ENCODE peak calls at places on chromosome 22, in nine cellular contexts. One of them, this sample, is unnamed.

GRCh38 chr22:49554741-49555140 is 272.9 kb downstream of the BRD1 start:
- DNase-seq in kidney: peak
- DNase-seq in effector memory CD8-positive, alpha-beta T cell: no peak
- DNase-seq in stimulated activated CD4-positive, alpha-beta T cell treated with anti-CD3 and anti-CD28 coated beads, Interleukin-1b, Interleukin-23, amount 100 ng/mL, for 1 hour: no peak
- DNase-seq in AG09319: no peak
- DNase-seq in globus pallidus: no peak
- DNase-seq in hypothalamus: no peak
- DNase-seq in activated CD8-positive, alpha-beta memory T cell treated with anti-CD3 and anti-CD28 coated beads, Interleukin-2, amount 10 ng/mL, durations not matched to agents 7 days and 5 days: no peak
- DNase-seq in midbrain: no peak
- DNase-seq in this sample: no peak

GRCh38 chr22:18028817-18029527 is 4.6 kb upstream of the MICAL3 start:
- DNase-seq in stimulated activated CD4-positive, alpha-beta T cell treated with anti-CD3 and anti-CD28 coated beads, Interleukin-1b, Interleukin-23, amount 100 ng/mL, for 1 hour: no peak
- DNase-seq in globus pallidus: no peak
- DNase-seq in midbrain: no peak
- DNase-seq in effector memory CD8-positive, alpha-beta T cell: no peak
- DNase-seq in kidney: no peak
- DNase-seq in activated CD8-positive, alpha-beta memory T cell treated with anti-CD3 and anti-CD28 coated beads, Interleukin-2, amount 10 ng/mL, durations not matched to agents 7 days and 5 days: no peak
- DNase-seq in AG09319: no peak
- DNase-seq in hypothalamus: no peak
- DNase-seq in this sample: no peak

GRCh38 chr22:37790234-37790633 is 17.5 kb upstream of the GCAT start:
- DNase-seq in globus pallidus: no peak
- DNase-seq in kidney: no peak
- DNase-seq in AG09319: no peak
- DNase-seq in activated CD8-positive, alpha-beta memory T cell treated with anti-CD3 and anti-CD28 coated beads, Interleukin-2, amount 10 ng/mL, durations not matched to agents 7 days and 5 days: no peak
- DNase-seq in midbrain: no peak
- DNase-seq in hypothalamus: no peak
- DNase-seq in stimulated activated CD4-positive, alpha-beta T cell treated with anti-CD3 and anti-CD28 coated beads, Interleukin-1b, Interleukin-23, amount 100 ng/mL, for 1 hour: no peak
- DNase-seq in effector memory CD8-positive, alpha-beta T cell: no peak
- DNase-seq in this sample: no peak

GRCh38 chr22:19043111-19044085 is 78.8 kb downstream of the DGCR2 start:
- DNase-seq in midbrain: no peak
- DNase-seq in effector memory CD8-positive, alpha-beta T cell: no peak
- DNase-seq in activated CD8-positive, alpha-beta memory T cell treated with anti-CD3 and anti-CD28 coated beads, Interleukin-2, amount 10 ng/mL, durations not matched to agents 7 days and 5 days: no peak
- DNase-seq in stimulated activated CD4-positive, alpha-beta T cell treated with anti-CD3 and anti-CD28 coated beads, Interleukin-1b, Interleukin-23, amount 100 ng/mL, for 1 hour: no peak
- DNase-seq in globus pallidus: no peak
- DNase-seq in hypothalamus: no peak
- DNase-seq in kidney: peak
- DNase-seq in AG09319: no peak
- DNase-seq in this sample: no peak

GRCh38 chr22:46453829-46454220 is 83.6 kb downstream of the CELSR1 start:
- DNase-seq in stimulated activated CD4-positive, alpha-beta T cell treated with anti-CD3 and anti-CD28 coated beads, Interleukin-1b, Interleukin-23, amount 100 ng/mL, for 1 hour: no peak
- DNase-seq in kidney: no peak
- DNase-seq in AG09319: no peak
- DNase-seq in hypothalamus: no peak
- DNase-seq in activated CD8-positive, alpha-beta memory T cell treated with anti-CD3 and anti-CD28 coated beads, Interleukin-2, amount 10 ng/mL, durations not matched to agents 7 days and 5 days: no peak
- DNase-seq in midbrain: no peak
- DNase-seq in globus pallidus: no peak
- DNase-seq in effector memory CD8-positive, alpha-beta T cell: no peak
- DNase-seq in this sample: no peak

GRCh38 chr22:37187891-37188761 is at the start of gene C1QTNF6:
- DNase-seq in effector memory CD8-positive, alpha-beta T cell: no peak
- DNase-seq in midbrain: no peak
- DNase-seq in globus pallidus: no peak
- DNase-seq in activated CD8-positive, alpha-beta memory T cell treated with anti-CD3 and anti-CD28 coated beads, Interleukin-2, amount 10 ng/mL, durations not matched to agents 7 days and 5 days: no peak
- DNase-seq in stimulated activated CD4-positive, alpha-beta T cell treated with anti-CD3 and anti-CD28 coated beads, Interleukin-1b, Interleukin-23, amount 100 ng/mL, for 1 hour: no peak
- DNase-seq in AG09319: no peak
- DNase-seq in hypothalamus: no peak
- DNase-seq in kidney: peak
- DNase-seq in this sample: peak

GRCh38 chr22:36612458-36612857 is 83.5 kb upstream of the EIF3D start:
- DNase-seq in AG09319: no peak
- DNase-seq in hypothalamus: no peak
- DNase-seq in stimulated activated CD4-positive, alpha-beta T cell treated with anti-CD3 and anti-CD28 coated beads, Interleukin-1b, Interleukin-23, amount 100 ng/mL, for 1 hour: no peak
- DNase-seq in kidney: no peak
- DNase-seq in globus pallidus: no peak
- DNase-seq in effector memory CD8-positive, alpha-beta T cell: no peak
- DNase-seq in midbrain: no peak
- DNase-seq in activated CD8-positive, alpha-beta memory T cell treated with anti-CD3 and anti-CD28 coated beads, Interleukin-2, amount 10 ng/mL, durations not matched to agents 7 days and 5 days: no peak
- DNase-seq in this sample: no peak

GRCh38 chr22:48919851-48920589 is 907.7 kb downstream of the BRD1 start:
- DNase-seq in kidney: no peak
- DNase-seq in effector memory CD8-positive, alpha-beta T cell: no peak
- DNase-seq in globus pallidus: no peak
- DNase-seq in AG09319: no peak
- DNase-seq in midbrain: no peak
- DNase-seq in activated CD8-positive, alpha-beta memory T cell treated with anti-CD3 and anti-CD28 coated beads, Interleukin-2, amount 10 ng/mL, durations not matched to agents 7 days and 5 days: peak
- DNase-seq in stimulated activated CD4-positive, alpha-beta T cell treated with anti-CD3 and anti-CD28 coated beads, Interleukin-1b, Interleukin-23, amount 100 ng/mL, for 1 hour: no peak
- DNase-seq in hypothalamus: no peak
- DNase-seq in this sample: no peak

GRCh38 chr22:47310601-47311000 is 548.2 kb downstream of the TBC1D22A start:
- DNase-seq in globus pallidus: no peak
- DNase-seq in AG09319: no peak
- DNase-seq in hypothalamus: no peak
- DNase-seq in effector memory CD8-positive, alpha-beta T cell: no peak
- DNase-seq in stimulated activated CD4-positive, alpha-beta T cell treated with anti-CD3 and anti-CD28 coated beads, Interleukin-1b, Interleukin-23, amount 100 ng/mL, for 1 hour: no peak
- DNase-seq in activated CD8-positive, alpha-beta memory T cell treated with anti-CD3 and anti-CD28 coated beads, Interleukin-2, amount 10 ng/mL, durations not matched to agents 7 days and 5 days: no peak
- DNase-seq in midbrain: no peak
- DNase-seq in kidney: no peak
- DNase-seq in this sample: no peak

GRCh38 chr22:32987081-32987631 is 71.0 kb downstream of the SYN3 start:
- DNase-seq in stimulated activated CD4-positive, alpha-beta T cell treated with anti-CD3 and anti-CD28 coated beads, Interleukin-1b, Interleukin-23, amount 100 ng/mL, for 1 hour: no peak
- DNase-seq in activated CD8-positive, alpha-beta memory T cell treated with anti-CD3 and anti-CD28 coated beads, Interleukin-2, amount 10 ng/mL, durations not matched to agents 7 days and 5 days: no peak
- DNase-seq in midbrain: peak
- DNase-seq in effector memory CD8-positive, alpha-beta T cell: no peak
- DNase-seq in hypothalamus: peak
- DNase-seq in globus pallidus: peak
- DNase-seq in kidney: no peak
- DNase-seq in AG09319: peak
- DNase-seq in this sample: no peak

GRCh38 chr22:49203091-49203862 is 624.4 kb downstream of the BRD1 start:
- DNase-seq in kidney: peak
- DNase-seq in hypothalamus: no peak
- DNase-seq in globus pallidus: no peak
- DNase-seq in midbrain: no peak
- DNase-seq in activated CD8-positive, alpha-beta memory T cell treated with anti-CD3 and anti-CD28 coated beads, Interleukin-2, amount 10 ng/mL, durations not matched to agents 7 days and 5 days: peak
- DNase-seq in effector memory CD8-positive, alpha-beta T cell: no peak
- DNase-seq in stimulated activated CD4-positive, alpha-beta T cell treated with anti-CD3 and anti-CD28 coated beads, Interleukin-1b, Interleukin-23, amount 100 ng/mL, for 1 hour: no peak
- DNase-seq in AG09319: no peak
- DNase-seq in this sample: no peak

GRCh38 chr22:35995772-35996171 is 32.9 kb downstream of the RBFOX2 start:
- DNase-seq in kidney: peak
- DNase-seq in activated CD8-positive, alpha-beta memory T cell treated with anti-CD3 and anti-CD28 coated beads, Interleukin-2, amount 10 ng/mL, durations not matched to agents 7 days and 5 days: no peak
- DNase-seq in AG09319: peak
- DNase-seq in effector memory CD8-positive, alpha-beta T cell: no peak
- DNase-seq in hypothalamus: no peak
- DNase-seq in stimulated activated CD4-positive, alpha-beta T cell treated with anti-CD3 and anti-CD28 coated beads, Interleukin-1b, Interleukin-23, amount 100 ng/mL, for 1 hour: no peak
- DNase-seq in globus pallidus: no peak
- DNase-seq in midbrain: no peak
- DNase-seq in this sample: peak

GRCh38 chr22:24400726-24401596 is 26.4 kb upstream of the ADORA2A start:
- DNase-seq in hypothalamus: no peak
- DNase-seq in activated CD8-positive, alpha-beta memory T cell treated with anti-CD3 and anti-CD28 coated beads, Interleukin-2, amount 10 ng/mL, durations not matched to agents 7 days and 5 days: peak
- DNase-seq in AG09319: no peak
- DNase-seq in globus pallidus: no peak
- DNase-seq in stimulated activated CD4-positive, alpha-beta T cell treated with anti-CD3 and anti-CD28 coated beads, Interleukin-1b, Interleukin-23, amount 100 ng/mL, for 1 hour: no peak
- DNase-seq in midbrain: no peak
- DNase-seq in effector memory CD8-positive, alpha-beta T cell: no peak
- DNase-seq in kidney: no peak
- DNase-seq in this sample: no peak

GRCh38 chr22:36022162-36022561 is 6.5 kb downstream of the RBFOX2 start:
- DNase-seq in activated CD8-positive, alpha-beta memory T cell treated with anti-CD3 and anti-CD28 coated beads, Interleukin-2, amount 10 ng/mL, durations not matched to agents 7 days and 5 days: no peak
- DNase-seq in stimulated activated CD4-positive, alpha-beta T cell treated with anti-CD3 and anti-CD28 coated beads, Interleukin-1b, Interleukin-23, amount 100 ng/mL, for 1 hour: no peak
- DNase-seq in kidney: no peak
- DNase-seq in effector memory CD8-positive, alpha-beta T cell: no peak
- DNase-seq in midbrain: no peak
- DNase-seq in AG09319: no peak
- DNase-seq in hypothalamus: no peak
- DNase-seq in globus pallidus: no peak
- DNase-seq in this sample: no peak

GRCh38 chr22:35846804-35847203 is 129.1 kb downstream of the APOL5 start:
- DNase-seq in globus pallidus: no peak
- DNase-seq in hypothalamus: no peak
- DNase-seq in activated CD8-positive, alpha-beta memory T cell treated with anti-CD3 and anti-CD28 coated beads, Interleukin-2, amount 10 ng/mL, durations not matched to agents 7 days and 5 days: no peak
- DNase-seq in effector memory CD8-positive, alpha-beta T cell: no peak
- DNase-seq in AG09319: no peak
- DNase-seq in midbrain: no peak
- DNase-seq in kidney: no peak
- DNase-seq in stimulated activated CD4-positive, alpha-beta T cell treated with anti-CD3 and anti-CD28 coated beads, Interleukin-1b, Interleukin-23, amount 100 ng/mL, for 1 hour: no peak
- DNase-seq in this sample: no peak

GRCh38 chr22:35116817-35117216 is 50.9 kb downstream of the ISX start:
- DNase-seq in hypothalamus: no peak
- DNase-seq in effector memory CD8-positive, alpha-beta T cell: no peak
- DNase-seq in stimulated activated CD4-positive, alpha-beta T cell treated with anti-CD3 and anti-CD28 coated beads, Interleukin-1b, Interleukin-23, amount 100 ng/mL, for 1 hour: no peak
- DNase-seq in globus pallidus: no peak
- DNase-seq in kidney: no peak
- DNase-seq in AG09319: no peak
- DNase-seq in midbrain: no peak
- DNase-seq in activated CD8-positive, alpha-beta memory T cell treated with anti-CD3 and anti-CD28 coated beads, Interleukin-2, amount 10 ng/mL, durations not matched to agents 7 days and 5 days: no peak
- DNase-seq in this sample: no peak

GRCh38 chr22:49418943-49419342 is 408.7 kb downstream of the BRD1 start:
- DNase-seq in stimulated activated CD4-positive, alpha-beta T cell treated with anti-CD3 and anti-CD28 coated beads, Interleukin-1b, Interleukin-23, amount 100 ng/mL, for 1 hour: no peak
- DNase-seq in hypothalamus: no peak
- DNase-seq in kidney: no peak
- DNase-seq in midbrain: no peak
- DNase-seq in activated CD8-positive, alpha-beta memory T cell treated with anti-CD3 and anti-CD28 coated beads, Interleukin-2, amount 10 ng/mL, durations not matched to agents 7 days and 5 days: no peak
- DNase-seq in globus pallidus: no peak
- DNase-seq in effector memory CD8-positive, alpha-beta T cell: no peak
- DNase-seq in AG09319: no peak
- DNase-seq in this sample: no peak

GRCh38 chr22:20981787-20982562 is at the start of gene LZTR1:
- DNase-seq in stimulated activated CD4-positive, alpha-beta T cell treated with anti-CD3 and anti-CD28 coated beads, Interleukin-1b, Interleukin-23, amount 100 ng/mL, for 1 hour: peak
- DNase-seq in kidney: peak
- DNase-seq in activated CD8-positive, alpha-beta memory T cell treated with anti-CD3 and anti-CD28 coated beads, Interleukin-2, amount 10 ng/mL, durations not matched to agents 7 days and 5 days: peak
- DNase-seq in globus pallidus: peak
- DNase-seq in midbrain: peak
- DNase-seq in effector memory CD8-positive, alpha-beta T cell: peak
- DNase-seq in hypothalamus: peak
- DNase-seq in AG09319: peak
- DNase-seq in this sample: peak

GRCh38 chr22:23119492-23120414 is 22.0 kb downstream of the RSPH14 start:
- DNase-seq in AG09319: no peak
- DNase-seq in midbrain: no peak
- DNase-seq in stimulated activated CD4-positive, alpha-beta T cell treated with anti-CD3 and anti-CD28 coated beads, Interleukin-1b, Interleukin-23, amount 100 ng/mL, for 1 hour: peak
- DNase-seq in globus pallidus: no peak
- DNase-seq in hypothalamus: no peak
- DNase-seq in effector memory CD8-positive, alpha-beta T cell: peak
- DNase-seq in kidney: no peak
- DNase-seq in activated CD8-positive, alpha-beta memory T cell treated with anti-CD3 and anti-CD28 coated beads, Interleukin-2, amount 10 ng/mL, durations not matched to agents 7 days and 5 days: peak
- DNase-seq in this sample: no peak

GRCh38 chr22:38728899-38729796 is 23.4 kb downstream of the GTPBP1 start:
- DNase-seq in kidney: peak
- DNase-seq in stimulated activated CD4-positive, alpha-beta T cell treated with anti-CD3 and anti-CD28 coated beads, Interleukin-1b, Interleukin-23, amount 100 ng/mL, for 1 hour: no peak
- DNase-seq in midbrain: no peak
- DNase-seq in activated CD8-positive, alpha-beta memory T cell treated with anti-CD3 and anti-CD28 coated beads, Interleukin-2, amount 10 ng/mL, durations not matched to agents 7 days and 5 days: no peak
- DNase-seq in effector memory CD8-positive, alpha-beta T cell: no peak
- DNase-seq in globus pallidus: no peak
- DNase-seq in hypothalamus: no peak
- DNase-seq in AG09319: no peak
- DNase-seq in this sample: no peak

GRCh38 chr22:46561435-46561905 is 24.1 kb upstream of the CELSR1 start:
- DNase-seq in AG09319: no peak
- DNase-seq in midbrain: no peak
- DNase-seq in hypothalamus: peak
- DNase-seq in activated CD8-positive, alpha-beta memory T cell treated with anti-CD3 and anti-CD28 coated beads, Interleukin-2, amount 10 ng/mL, durations not matched to agents 7 days and 5 days: peak
- DNase-seq in globus pallidus: no peak
- DNase-seq in effector memory CD8-positive, alpha-beta T cell: no peak
- DNase-seq in stimulated activated CD4-positive, alpha-beta T cell treated with anti-CD3 and anti-CD28 coated beads, Interleukin-1b, Interleukin-23, amount 100 ng/mL, for 1 hour: no peak
- DNase-seq in kidney: peak
- DNase-seq in this sample: peak

This sample was measured in BE2C.